ENCODE peak calls at places on chromosomes 12 and 14, in five cellular contexts. T, F, B, U and J are unnamed samples.

GRCh38 chr12:115944851-115945496 is 332.5 kb downstream of the MED13L start:
- DNase-seq in U (no peak), B (no peak), F (no peak), T (no peak), J (no peak)

GRCh38 chr14:66038214-66038977 is 447.8 kb upstream of the CCDC196 start:
- DNase-seq in F (no peak), B (peak; percentile 3), T (no peak), U (peak; percentile 5), J (no peak)

GRCh38 chr14:95359974-95360826 is 40.5 kb upstream of the CLMN start:
- DNase-seq in B (no peak), T (peak; percentile 68), F (no peak), U (peak; percentile 80), J (no peak)

GRCh38 chr12:51011960-51012359 is 14.2 kb downstream of the SLC11A2 start:
- DNase-seq in T (no peak), U (no peak), F (no peak), B (no peak), J (no peak)

GRCh38 chr14:81633496-81633895 is 99.8 kb upstream of the SEL1L start:
- DNase-seq in U (no peak), T (no peak), B (no peak), F (no peak), J (no peak)

GRCh38 chr12:47079894-47080724 is at the start of gene AMIGO2:
- DNase-seq in B (no peak), T (peak; percentile 58), F (no peak), U (peak; percentile 64), J (no peak)

GRCh38 chr12:27305673-27306504 is 26.7 kb upstream of the BMAL2 start:
- DNase-seq in T (no peak), U (peak; percentile 63), B (peak; percentile 28), F (no peak), J (no peak)

GRCh38 chr14:77509366-77509765 is 10.8 kb upstream of the ISM2 start:
- DNase-seq in F (no peak), T (no peak), B (no peak), U (no peak), J (no peak)

GRCh38 chr12:9864913-9865675 is 4.1 kb downstream of the CLEC2B start:
- DNase-seq in B (no peak), F (no peak), T (no peak), U (no peak), J (no peak)

GRCh38 chr12:5923043-5923605 is 21.9 kb downstream of the ANO2 start:
- DNase-seq in F (no peak), U (no peak), B (no peak), T (no peak), J (no peak)

GRCh38 chr12:111410229-111411186 is 4.8 kb downstream of the SH2B3 start:
- DNase-seq in T (no peak), B (no peak), U (no peak), F (no peak), J (no peak)

GRCh38 chr12:93109794-93110203 is 180.7 kb upstream of the EEA1 start:
- DNase-seq in F (no peak), B (no peak), U (no peak), T (no peak), J (no peak)

GRCh38 chr12:104177663-104178501 is 37.7 kb upstream of the TXNRD1 start:
- DNase-seq in U (no peak), T (no peak), B (peak; percentile 8), F (no peak), J (no peak)

GRCh38 chr12:93786669-93787397 is 109.7 kb downstream of the CRADD start:
- DNase-seq in T (no peak), U (no peak), F (no peak), B (no peak), J (no peak)

GRCh38 chr14:79600406-79600805 is 610.9 kb downstream of the DIO2 start:
- DNase-seq in T (no peak), B (no peak), F (no peak), U (no peak), J (no peak)

GRCh38 chr14:78933948-78934524 is 763.9 kb downstream of the NRXN3 start:
- DNase-seq in U (peak; percentile 32), B (peak; percentile 12), F (no peak), T (no peak), J (no peak)

GRCh38 chr12:6868211-6869048 is 1.1 kb downstream of the TPI1 start:
- DNase-seq in B (no peak), T (no peak), U (no peak), F (no peak), J (no peak)

GRCh38 chr12:111430418-111431353 is 25.0 kb downstream of the SH2B3 start:
- DNase-seq in T (no peak), U (no peak), F (no peak), B (no peak), J (no peak)

GRCh38 chr12:69330475-69331473 is 17.4 kb upstream of the LYZ start:
- DNase-seq in F (peak; percentile 41), U (peak; percentile 87), T (peak; percentile 62), B (no peak), J (no peak)

GRCh38 chr14:61526405-61527312 is 168.7 kb upstream of the HIF1A start:
- DNase-seq in B (peak; percentile 88), T (no peak), U (no peak), F (no peak), J (no peak)

GRCh38 chr12:48980953-48981756 is 3.0 kb downstream of the WNT1 start:
- DNase-seq in T (peak; percentile 65), U (peak; percentile 67), F (no peak), B (no peak), J (no peak)

GRCh38 chr14:24308342-24309124 is 756 bp upstream of the CIDEB start:
- DNase-seq in T (no peak), F (no peak), U (no peak), B (no peak), J (no peak)

GRCh38 chr14:48874701-48875100 is 711.5 kb downstream of the RPS29 start:
- DNase-seq in U (no peak), T (no peak), B (no peak), F (no peak), J (no peak)

GRCh38 chr14:58638231-58639205 is 756 bp downstream of the DACT1 start:
- DNase-seq in T (peak; percentile 43), U (peak; percentile 59), B (no peak), F (no peak), J (no peak)

GRCh38 chr14:68768316-68768715 is 24.6 kb downstream of the ZFP36L1 start:
- DNase-seq in F (no peak), B (no peak), U (no peak), T (no peak), J (no peak)

GRCh38 chr12:109130755-109131521 is 14.6 kb downstream of the ACACB start:
- DNase-seq in T (no peak), B (no peak), U (peak; percentile 20), F (no peak), J (no peak)

GRCh38 chr12:30064906-30065305 is 281.2 kb upstream of the TMTC1 start:
- DNase-seq in U (no peak), B (no peak), F (no peak), T (no peak), J (no peak)

GRCh38 chr12:111404362-111405148 is 1.2 kb upstream of the SH2B3 start:
- DNase-seq in F (no peak), T (peak; percentile 72), U (peak; percentile 92), B (peak; percentile 33), J (no peak)

GRCh38 chr12:52210925-52211650 is 19.3 kb upstream of the KRT80 start:
- DNase-seq in F (no peak), T (peak; percentile 9), B (no peak), U (no peak), J (no peak)

GRCh38 chr12:12534134-12534866 is 28.4 kb downstream of the DUSP16 start:
- DNase-seq in U (peak; percentile 21), T (no peak), B (peak; percentile 19), F (no peak), J (no peak)

DNA sequence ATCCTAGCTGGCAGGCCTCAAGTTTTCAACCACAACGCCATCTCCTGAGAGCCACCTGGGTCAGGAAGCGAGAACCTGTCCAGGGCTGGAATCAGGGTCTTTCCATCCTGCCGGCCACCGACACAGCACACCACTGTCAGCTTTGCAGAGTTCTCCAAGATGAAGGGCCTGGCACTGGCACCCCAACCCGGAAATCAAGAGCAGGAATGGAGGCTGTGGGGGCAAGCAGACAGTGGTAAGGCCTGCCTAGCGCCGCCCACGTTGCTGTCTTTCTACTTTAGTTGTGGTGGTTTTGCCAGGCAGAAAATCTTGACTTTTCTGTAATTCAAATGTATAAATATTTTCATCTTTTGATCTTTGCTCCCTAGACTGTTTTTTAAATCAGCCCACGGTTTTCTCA is 90.7 kb downstream of the ITPK1 start:
- DNase-seq in B (no peak), U (no peak), T (no peak), F (no peak), J (no peak)
- TF ChIP-seq CREB1 in B (no peak), U (no peak), T (no peak), F (no peak), J (no peak)

GRCh38 chr14:63686926-63687325 is 40.9 kb downstream of the SGPP1 start:
- DNase-seq in T (no peak), F (no peak), U (no peak), B (no peak), J (no peak)
- TF ChIP-seq CREB1 in T (no peak), F (no peak), U (no peak), B (no peak), J (no peak)

GRCh38 chr12:123397400-123397799 is 13.5 kb downstream of the KMT5A start:
- DNase-seq in F (no peak), T (no peak), B (no peak), U (no peak), J (no peak)

GRCh38 chr12:123396954-123397353 is 13.0 kb downstream of the KMT5A start:
- DNase-seq in U (no peak), F (no peak), T (no peak), B (no peak), J (no peak)

GRCh38 chr12:123398918-123399617 is 15.1 kb downstream of the KMT5A start:
- DNase-seq in U (no peak), B (no peak), F (no peak), T (no peak), J (no peak)

GRCh38 chr12:123396543-123396942 is 12.6 kb downstream of the KMT5A start:
- DNase-seq in T (no peak), F (no peak), B (no peak), U (no peak), J (no peak)

GRCh38 chr12:123398177-123398916 is 14.4 kb downstream of the KMT5A start:
- DNase-seq in T (no peak), B (no peak), U (no peak), F (no peak), J (no peak)
- TF ChIP-seq CREB1 in T (no peak), B (no peak), U (no peak), F (no peak), J (no peak)

DNA sequence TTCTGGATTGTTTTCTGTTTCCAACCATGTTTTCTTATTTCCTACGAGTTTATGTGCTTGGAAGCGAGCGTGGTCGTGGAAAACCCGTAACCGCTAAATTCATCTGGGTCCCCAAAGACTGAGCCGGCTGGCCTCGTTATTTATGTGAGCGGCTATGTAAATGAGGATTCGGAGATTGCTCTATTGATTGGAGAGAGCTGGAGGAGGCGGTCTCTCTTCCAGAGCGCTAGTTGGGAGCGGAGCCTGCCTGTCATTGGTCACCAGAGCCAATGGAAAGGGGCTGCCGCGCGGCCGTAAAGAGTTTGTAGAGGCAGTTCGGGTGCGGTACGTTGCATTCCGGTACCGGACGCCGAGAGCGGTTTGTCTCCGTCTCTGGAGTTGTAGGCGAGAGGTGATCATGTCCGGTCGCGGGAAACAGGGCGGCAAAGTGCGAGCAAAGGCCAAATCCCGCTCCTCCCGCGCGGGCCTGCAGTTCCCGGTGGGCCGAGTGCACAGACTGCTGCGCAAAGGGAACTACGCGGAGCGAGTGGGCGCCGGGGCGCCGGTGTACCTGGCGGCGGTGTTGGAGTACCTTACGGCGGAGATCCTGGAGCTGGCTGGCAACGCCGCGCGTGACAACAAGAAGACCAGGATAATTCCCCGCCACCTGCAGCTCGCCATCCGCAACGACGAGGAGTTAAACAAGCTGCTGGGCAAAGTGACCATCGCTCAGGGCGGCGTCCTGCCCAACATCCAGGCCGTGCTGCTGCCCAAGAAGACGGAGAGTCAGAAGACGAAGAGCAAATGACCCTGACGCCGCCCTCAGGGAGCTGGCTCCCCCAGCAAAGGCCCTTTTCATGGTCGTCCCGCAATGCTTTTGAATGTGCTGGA is 29.0 kb downstream of the WBP11 start:
- DNase-seq in B (peak; percentile 88), F (no peak), U (peak; percentile 99), T (peak; percentile 95), J (peak; percentile 66)
- TF ChIP-seq CREB1 in B (no peak), F (no peak), U (peak; percentile 60), T (no peak), J (peak; percentile 73)